ENCODE peak calls at places on chromosomes 12 and 14, in ten cellular contexts. K, U, S, Y, P, Z, G, N, I and J are unnamed samples.

GRCh38 chr12:46214668-46215429 is 54.0 kb downstream of the SLC38A1 start:
- DNase-seq in K (no peak), U (no peak), S (peak; percentile 36), Y (peak; percentile 62), P (no peak), Z (peak; percentile 95), G (peak; percentile 70), N (no peak), I (no peak), J (no peak)

GRCh38 chr12:108594960-108595710 is 2.7 kb downstream of the TMEM119 start:
- DNase-seq in K (no peak), U (no peak), S (no peak), Y (no peak), P (no peak), Z (peak; percentile 8), G (no peak), N (no peak), I (no peak), J (no peak)

GRCh38 chr12:57591567-57592325 is 754 bp downstream of the PIP4K2C start:
- DNase-seq in K (no peak), U (peak; percentile 32), S (peak; percentile 21), Y (peak; percentile 82), P (peak; percentile 41), Z (no peak), G (no peak), N (no peak), I (no peak), J (no peak)

GRCh38 chr12:62917939-62918338 is 17.0 kb downstream of the PPM1H start:
- DNase-seq in K (no peak), U (no peak), S (peak; percentile 7), Y (no peak), P (no peak), Z (no peak), G (no peak), N (no peak), I (no peak), J (no peak)

GRCh38 chr14:104382361-104383087 is 197.0 kb upstream of the C14orf180 start:
- DNase-seq in K (no peak), U (no peak), S (no peak), Y (peak; percentile 59), P (no peak), Z (peak; percentile 11), G (no peak), N (peak; percentile 39), I (peak; percentile 23), J (no peak)

GRCh38 chr12:110254971-110255540 is 26.0 kb upstream of the ATP2A2 start:
- DNase-seq in K (no peak), U (no peak), S (no peak), Y (no peak), P (peak; percentile 60), Z (no peak), G (no peak), N (no peak), I (no peak), J (no peak)

GRCh38 chr14:68688872-68689371 is 103.9 kb downstream of the ZFP36L1 start:
- DNase-seq in K (peak; percentile 77), U (peak; percentile 28), S (peak; percentile 76), Y (no peak), P (peak; percentile 18), Z (no peak), G (no peak), N (no peak), I (peak; percentile 72), J (peak; percentile 41)

GRCh38 chr12:31035944-31036665 is 37.6 kb upstream of the DDX11 start:
- DNase-seq in K (no peak), U (no peak), S (peak; percentile 18), Y (no peak), P (peak; percentile 20), Z (no peak), G (no peak), N (no peak), I (no peak), J (no peak)

GRCh38 chr12:25977047-25977446 is 18.6 kb downstream of the RASSF8 start:
- DNase-seq in K (no peak), U (no peak), S (peak; percentile 77), Y (no peak), P (no peak), Z (no peak), G (no peak), N (no peak), I (no peak), J (no peak)

GRCh38 chr14:38255673-38256357 is at the start of gene CLEC14A:
- DNase-seq in K (no peak), U (peak; percentile 70), S (no peak), Y (peak; percentile 87), P (peak; percentile 13), Z (no peak), G (no peak), N (peak; percentile 64), I (peak; percentile 39), J (peak; percentile 65)

GRCh38 chr14:59252772-59253500 is 64.5 kb downstream of the DAAM1 start:
- DNase-seq in K (peak; percentile 87), U (no peak), S (no peak), Y (no peak), P (no peak), Z (no peak), G (no peak), N (no peak), I (no peak), J (no peak)

GRCh38 chr12:79686171-79686570 is 4.6 kb downstream of the PAWR start:
- DNase-seq in K (no peak), U (no peak), S (no peak), Y (no peak), P (no peak), Z (no peak), G (no peak), N (no peak), I (no peak), J (no peak)

GRCh38 chr12:113392988-113393579 is 10.6 kb downstream of the SDS start:
- DNase-seq in K (peak; percentile 44), U (peak; percentile 92), S (no peak), Y (no peak), P (no peak), Z (no peak), G (no peak), N (no peak), I (peak; percentile 66), J (no peak)

GRCh38 chr12:46783881-46784280 is 41.9 kb downstream of the SLC38A4 start:
- DNase-seq in K (no peak), U (no peak), S (peak; percentile 43), Y (no peak), P (peak; percentile 3), Z (no peak), G (no peak), N (no peak), I (no peak), J (no peak)

GRCh38 chr12:114339626-114340025 is 66.3 kb downstream of the TBX5 start:
- DNase-seq in K (peak; percentile 29), U (no peak), S (peak; percentile 90), Y (no peak), P (no peak), Z (no peak), G (no peak), N (no peak), I (no peak), J (no peak)

GRCh38 chr14:67131691-67132090 is 57.5 kb upstream of the GARIN2 start:
- DNase-seq in K (no peak), U (no peak), S (no peak), Y (no peak), P (no peak), Z (no peak), G (no peak), N (no peak), I (no peak), J (no peak)

GRCh38 chr14:104224516-104225281 is 86.3 kb downstream of the KIF26A start:
- DNase-seq in K (no peak), U (peak; percentile 77), S (no peak), Y (peak; percentile 80), P (no peak), Z (peak; percentile 45), G (no peak), N (peak; percentile 51), I (peak; percentile 64), J (no peak)

DNA sequence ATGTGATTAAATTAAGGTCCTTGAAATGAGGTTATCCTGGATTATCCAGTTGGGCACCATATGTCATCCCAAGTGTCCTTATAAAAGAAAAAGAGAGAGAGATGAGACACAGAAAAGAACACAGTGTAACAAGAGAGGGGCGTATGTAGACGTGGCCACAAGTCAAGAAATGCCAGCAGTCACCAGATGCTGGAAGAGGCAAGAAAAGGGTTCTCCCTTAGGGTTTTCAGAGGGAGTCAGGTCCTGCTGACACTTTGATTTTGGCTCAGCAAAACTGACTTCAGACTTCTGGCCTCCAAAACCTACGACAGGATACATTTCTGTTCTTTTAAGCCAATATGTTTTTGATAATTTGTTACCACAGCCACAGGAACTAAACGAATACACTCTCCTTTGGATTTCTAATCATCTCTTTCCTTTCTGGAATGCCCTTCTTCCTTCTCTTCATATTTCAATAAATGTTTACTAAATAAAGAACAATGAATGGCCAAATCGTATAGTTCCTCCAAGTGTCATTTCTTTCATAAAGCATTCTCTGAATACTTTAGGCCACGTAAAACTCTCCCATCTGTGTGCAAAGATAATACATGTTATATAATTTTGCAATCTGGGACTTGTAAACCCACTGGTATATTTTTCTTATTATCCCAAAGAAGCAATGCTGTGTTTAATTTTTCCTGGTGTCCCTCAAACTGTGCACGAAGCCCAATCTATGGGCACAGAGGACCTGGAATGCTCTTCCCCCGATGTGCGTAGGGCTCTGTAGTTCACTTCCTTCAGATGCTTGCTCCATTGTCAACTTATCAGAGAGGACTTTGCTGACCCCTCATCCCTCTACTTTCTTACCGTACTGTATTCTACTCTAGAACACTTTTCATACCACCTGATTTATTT is 303.6 kb downstream of the CEP128 start:
- DNase-seq in K (no peak), U (no peak), S (no peak), Y (no peak), P (no peak), Z (no peak), G (no peak), N (no peak), I (no peak), J (no peak)
- H3K4me1 ChIP-seq in K (no peaks in the 10 kb centered on the region), U (peaks cover 3% of the 10 kb centered on the region), S (peaks cover 7% of the 10 kb centered on the region), Y (no peaks in the 10 kb centered on the region), P (no peaks in the 10 kb centered on the region), Z (no peaks in the 10 kb centered on the region), G (no peaks in the 10 kb centered on the region), N (no peaks in the 10 kb centered on the region), I (no peaks in the 10 kb centered on the region), J (no peaks in the 10 kb centered on the region)

GRCh38 chr12:121205491-121205890 is 4.4 kb upstream of the P2RX4 start:
- DNase-seq in K (no peak), U (no peak), S (no peak), Y (no peak), P (no peak), Z (no peak), G (no peak), N (no peak), I (no peak), J (no peak)
- H3K27ac ChIP-seq in K (no peak overlapping the region), U (no peak overlapping the region), S (no peak overlapping the region), Y (no peak overlapping the region), P (no peak overlapping the region), Z (no peak overlapping the region), G (no peak overlapping the region), N (no peak overlapping the region), I (no peak overlapping the region), J (no peak overlapping the region)

GRCh38 chr14:69708586-69709169 is 58.3 kb upstream of the SRSF5 start:
- DNase-seq in K (no peak), U (peak; percentile 74), S (no peak), Y (peak; percentile 71), P (no peak), Z (no peak), G (no peak), N (no peak), I (no peak), J (no peak)
- H3K4me1 ChIP-seq in K (peaks cover 29% of the 10 kb centered on the region), U (peaks cover 28% of the 10 kb centered on the region), S (peaks cover 13% of the 10 kb centered on the region), Y (peaks cover 30% of the 10 kb centered on the region), P (peaks cover 25% of the 10 kb centered on the region), Z (peaks cover 7% of the 10 kb centered on the region), G (peaks cover 14% of the 10 kb centered on the region), N (peaks cover 61% of the 10 kb centered on the region), I (peaks cover 14% of the 10 kb centered on the region), J (peaks cover 34% of the 10 kb centered on the region)

GRCh38 chr12:39112064-39112463 is 206.7 kb upstream of the CPNE8 start:
- DNase-seq in K (no peak), U (no peak), S (no peak), Y (no peak), P (no peak), Z (no peak), G (no peak), N (no peak), I (no peak), J (no peak)
- H3K27ac ChIP-seq in K (no peak overlapping the region), U (no peak overlapping the region), S (no peak overlapping the region), Y (no peak overlapping the region), P (no peak overlapping the region), Z (no peak overlapping the region), G (no peak overlapping the region), N (no peak overlapping the region), I (no peak overlapping the region), J (no peak overlapping the region)